ENCODE peak calls at places on chromosomes 16 and 17, in nine cellular contexts. One of them, this sample, is unnamed.

GRCh38 chr17:44002141-44002848 is 2.1 kb upstream of the NAGS start:
- DNase-seq in hepatocyte: no peak
- DNase-seq in heart right ventricle: no peak
- DNase-seq in DND-41: no peak
- DNase-seq in neural progenitor cell: no peak
- DNase-seq in adipocyte: peak; percentile 48
- DNase-seq in left ventricle myocardium inferior: no peak
- DNase-seq in thoracic aorta: no peak
- DNase-seq in effector memory CD4-positive, alpha-beta T cell: no peak
- DNase-seq in this sample: no peak

GRCh38 chr17:74123350-74123749 is 80.1 kb upstream of the RPL38 start:
- DNase-seq in hepatocyte: no peak
- DNase-seq in heart right ventricle: no peak
- DNase-seq in DND-41: no peak
- DNase-seq in neural progenitor cell: no peak
- DNase-seq in adipocyte: no peak
- DNase-seq in left ventricle myocardium inferior: no peak
- DNase-seq in thoracic aorta: no peak
- DNase-seq in effector memory CD4-positive, alpha-beta T cell: no peak
- DNase-seq in this sample: no peak

GRCh38 chr16:49502136-49502881 is 128.7 kb downstream of the C16orf78 start:
- DNase-seq in hepatocyte: no peak
- DNase-seq in heart right ventricle: no peak
- DNase-seq in DND-41: no peak
- DNase-seq in neural progenitor cell: no peak
- DNase-seq in adipocyte: no peak
- DNase-seq in left ventricle myocardium inferior: no peak
- DNase-seq in thoracic aorta: no peak
- DNase-seq in effector memory CD4-positive, alpha-beta T cell: no peak
- DNase-seq in this sample: no peak

GRCh38 chr16:85056211-85056748 is 28.7 kb downstream of the KIAA0513 start:
- DNase-seq in hepatocyte: no peak
- DNase-seq in heart right ventricle: no peak
- DNase-seq in DND-41: peak; percentile 18
- DNase-seq in neural progenitor cell: peak; percentile 47
- DNase-seq in adipocyte: peak; percentile 9
- DNase-seq in left ventricle myocardium inferior: no peak
- DNase-seq in thoracic aorta: no peak
- DNase-seq in effector memory CD4-positive, alpha-beta T cell: no peak
- DNase-seq in this sample: no peak

GRCh38 chr16:14117051-14117450 is 45.9 kb downstream of the MRTFB start:
- DNase-seq in hepatocyte: no peak
- DNase-seq in heart right ventricle: no peak
- DNase-seq in DND-41: no peak
- DNase-seq in neural progenitor cell: no peak
- DNase-seq in adipocyte: no peak
- DNase-seq in left ventricle myocardium inferior: no peak
- DNase-seq in thoracic aorta: no peak
- DNase-seq in effector memory CD4-positive, alpha-beta T cell: no peak
- DNase-seq in this sample: no peak

GRCh38 chr16:78242231-78242630 is 142.8 kb downstream of the WWOX start:
- DNase-seq in hepatocyte: no peak
- DNase-seq in heart right ventricle: no peak
- DNase-seq in DND-41: no peak
- DNase-seq in neural progenitor cell: no peak
- DNase-seq in adipocyte: no peak
- DNase-seq in left ventricle myocardium inferior: no peak
- DNase-seq in thoracic aorta: no peak
- DNase-seq in effector memory CD4-positive, alpha-beta T cell: no peak
- DNase-seq in this sample: no peak

GRCh38 chr17:67575325-67575724 is 142.4 kb upstream of the NOL11 start:
- DNase-seq in hepatocyte: no peak
- DNase-seq in heart right ventricle: no peak
- DNase-seq in DND-41: no peak
- DNase-seq in neural progenitor cell: no peak
- DNase-seq in adipocyte: no peak
- DNase-seq in left ventricle myocardium inferior: no peak
- DNase-seq in thoracic aorta: no peak
- DNase-seq in effector memory CD4-positive, alpha-beta T cell: no peak
- DNase-seq in this sample: no peak

GRCh38 chr17:42131971-42132370 is 9.4 kb downstream of the HSPB9 start:
- DNase-seq in hepatocyte: no peak
- DNase-seq in heart right ventricle: no peak
- DNase-seq in DND-41: no peak
- DNase-seq in neural progenitor cell: no peak
- DNase-seq in adipocyte: no peak
- DNase-seq in left ventricle myocardium inferior: no peak
- DNase-seq in thoracic aorta: no peak
- DNase-seq in effector memory CD4-positive, alpha-beta T cell: no peak
- DNase-seq in this sample: no peak

GRCh38 chr16:73997340-73997711 is 299.3 kb upstream of the PSMD7 start:
- DNase-seq in hepatocyte: no peak
- DNase-seq in heart right ventricle: no peak
- DNase-seq in DND-41: no peak
- DNase-seq in neural progenitor cell: no peak
- DNase-seq in adipocyte: no peak
- DNase-seq in left ventricle myocardium inferior: no peak
- DNase-seq in thoracic aorta: no peak
- DNase-seq in effector memory CD4-positive, alpha-beta T cell: no peak
- DNase-seq in this sample: no peak

GRCh38 chr17:73429440-73430164 is 117.8 kb upstream of the CDC42EP4 start:
- DNase-seq in hepatocyte: peak; percentile 94
- DNase-seq in heart right ventricle: peak; percentile 85
- DNase-seq in DND-41: peak; percentile 80
- DNase-seq in neural progenitor cell: peak; percentile 92
- DNase-seq in adipocyte: peak; percentile 89
- DNase-seq in left ventricle myocardium inferior: peak; percentile 85
- DNase-seq in thoracic aorta: peak; percentile 60
- DNase-seq in effector memory CD4-positive, alpha-beta T cell: peak; percentile 59
- DNase-seq in this sample: peak; percentile 76

GRCh38 chr16:53743149-53743566 is 39.2 kb downstream of the FTO start:
- DNase-seq in hepatocyte: peak; percentile 25
- DNase-seq in heart right ventricle: no peak
- DNase-seq in DND-41: peak; percentile 37
- DNase-seq in neural progenitor cell: peak; percentile 51
- DNase-seq in adipocyte: peak; percentile 44
- DNase-seq in left ventricle myocardium inferior: no peak
- DNase-seq in thoracic aorta: no peak
- DNase-seq in effector memory CD4-positive, alpha-beta T cell: no peak
- DNase-seq in this sample: peak; percentile 19

GRCh38 chr17:58336456-58337094 is 8.0 kb upstream of the TSPOAP1 start:
- DNase-seq in hepatocyte: no peak
- DNase-seq in heart right ventricle: no peak
- DNase-seq in DND-41: peak; percentile 80
- DNase-seq in neural progenitor cell: no peak
- DNase-seq in adipocyte: no peak
- DNase-seq in left ventricle myocardium inferior: no peak
- DNase-seq in thoracic aorta: no peak
- DNase-seq in effector memory CD4-positive, alpha-beta T cell: no peak
- DNase-seq in this sample: no peak

GRCh38 chr17:54992797-54993639 is 24.5 kb downstream of the STXBP4 start:
- DNase-seq in hepatocyte: peak; percentile 75
- DNase-seq in heart right ventricle: peak; percentile 8
- DNase-seq in DND-41: no peak
- DNase-seq in neural progenitor cell: peak; percentile 63
- DNase-seq in adipocyte: peak; percentile 81
- DNase-seq in left ventricle myocardium inferior: no peak
- DNase-seq in thoracic aorta: no peak
- DNase-seq in effector memory CD4-positive, alpha-beta T cell: no peak
- DNase-seq in this sample: no peak

GRCh38 chr17:6642592-6642991 is 1.7 kb downstream of the TXNDC17 start:
- DNase-seq in hepatocyte: no peak
- DNase-seq in heart right ventricle: no peak
- DNase-seq in DND-41: no peak
- DNase-seq in neural progenitor cell: no peak
- DNase-seq in adipocyte: peak; percentile 11
- DNase-seq in left ventricle myocardium inferior: no peak
- DNase-seq in thoracic aorta: no peak
- DNase-seq in effector memory CD4-positive, alpha-beta T cell: no peak
- DNase-seq in this sample: no peak

GRCh38 chr16:84318091-84318975 is 23.7 kb downstream of the WFDC1 start:
- DNase-seq in hepatocyte: no peak
- DNase-seq in heart right ventricle: no peak
- DNase-seq in DND-41: no peak
- DNase-seq in neural progenitor cell: no peak
- DNase-seq in adipocyte: no peak
- DNase-seq in left ventricle myocardium inferior: no peak
- DNase-seq in thoracic aorta: no peak
- DNase-seq in effector memory CD4-positive, alpha-beta T cell: no peak
- DNase-seq in this sample: no peak

GRCh38 chr17:17388657-17389496 is 85.7 kb downstream of the NT5M start:
- DNase-seq in hepatocyte: no peak
- DNase-seq in heart right ventricle: no peak
- DNase-seq in DND-41: no peak
- DNase-seq in neural progenitor cell: no peak
- DNase-seq in adipocyte: no peak
- DNase-seq in left ventricle myocardium inferior: no peak
- DNase-seq in thoracic aorta: no peak
- DNase-seq in effector memory CD4-positive, alpha-beta T cell: no peak
- DNase-seq in this sample: no peak

GRCh38 chr16:70395345-70395901 is 43.5 kb downstream of the ST3GAL2 start:
- DNase-seq in hepatocyte: peak; percentile 78
- DNase-seq in heart right ventricle: peak; percentile 59
- DNase-seq in DND-41: peak; percentile 43
- DNase-seq in neural progenitor cell: peak; percentile 87
- DNase-seq in adipocyte: peak; percentile 41
- DNase-seq in left ventricle myocardium inferior: peak; percentile 63
- DNase-seq in thoracic aorta: no peak
- DNase-seq in effector memory CD4-positive, alpha-beta T cell: no peak
- DNase-seq in this sample: peak; percentile 50

GRCh38 chr16:3734084-3734757 is 16.9 kb upstream of the TRAP1 start:
- DNase-seq in hepatocyte: no peak
- DNase-seq in heart right ventricle: no peak
- DNase-seq in DND-41: no peak
- DNase-seq in neural progenitor cell: no peak
- DNase-seq in adipocyte: no peak
- DNase-seq in left ventricle myocardium inferior: no peak
- DNase-seq in thoracic aorta: no peak
- DNase-seq in effector memory CD4-positive, alpha-beta T cell: no peak
- DNase-seq in this sample: no peak

GRCh38 chr17:82599674-82600661 is 48.3 kb downstream of the WDR45B start:
- DNase-seq in hepatocyte: no peak
- DNase-seq in heart right ventricle: no peak
- DNase-seq in DND-41: no peak
- DNase-seq in neural progenitor cell: no peak
- DNase-seq in adipocyte: no peak
- DNase-seq in left ventricle myocardium inferior: no peak
- DNase-seq in thoracic aorta: no peak
- DNase-seq in effector memory CD4-positive, alpha-beta T cell: no peak
- DNase-seq in this sample: no peak

GRCh38 chr16:57925310-57925709 is 45.6 kb downstream of the CNGB1 start:
- DNase-seq in hepatocyte: no peak
- DNase-seq in heart right ventricle: no peak
- DNase-seq in DND-41: no peak
- DNase-seq in neural progenitor cell: no peak
- DNase-seq in adipocyte: no peak
- DNase-seq in left ventricle myocardium inferior: no peak
- DNase-seq in thoracic aorta: no peak
- DNase-seq in effector memory CD4-positive, alpha-beta T cell: no peak
- DNase-seq in this sample: no peak

GRCh38 chr17:4931974-4932373 is at the start of gene GP1BA:
- DNase-seq in hepatocyte: no peak
- DNase-seq in heart right ventricle: no peak
- DNase-seq in DND-41: no peak
- DNase-seq in neural progenitor cell: no peak
- DNase-seq in adipocyte: no peak
- DNase-seq in left ventricle myocardium inferior: no peak
- DNase-seq in thoracic aorta: no peak
- DNase-seq in effector memory CD4-positive, alpha-beta T cell: no peak
- DNase-seq in this sample: no peak

GRCh38 chr17:27264068-27264812 is 29.7 kb upstream of the WSB1 start:
- DNase-seq in hepatocyte: no peak
- DNase-seq in heart right ventricle: no peak
- DNase-seq in DND-41: no peak
- DNase-seq in neural progenitor cell: no peak
- DNase-seq in adipocyte: no peak
- DNase-seq in left ventricle myocardium inferior: no peak
- DNase-seq in thoracic aorta: no peak
- DNase-seq in effector memory CD4-positive, alpha-beta T cell: no peak
- DNase-seq in this sample: no peak

GRCh38 chr17:67441052-67441738 is 64.1 kb downstream of the PITPNC1 start:
- DNase-seq in hepatocyte: peak; percentile 48
- DNase-seq in heart right ventricle: peak; percentile 21
- DNase-seq in DND-41: peak; percentile 79
- DNase-seq in neural progenitor cell: peak; percentile 73
- DNase-seq in adipocyte: peak; percentile 4
- DNase-seq in left ventricle myocardium inferior: no peak
- DNase-seq in thoracic aorta: peak; percentile 6
- DNase-seq in effector memory CD4-positive, alpha-beta T cell: peak; percentile 76
- DNase-seq in this sample: peak; percentile 84

GRCh38 chr16:69266334-69267063 is 44.7 kb upstream of the VPS4A start:
- DNase-seq in hepatocyte: no peak
- DNase-seq in heart right ventricle: no peak
- DNase-seq in DND-41: no peak
- DNase-seq in neural progenitor cell: no peak
- DNase-seq in adipocyte: no peak
- DNase-seq in left ventricle myocardium inferior: no peak
- DNase-seq in thoracic aorta: no peak
- DNase-seq in effector memory CD4-positive, alpha-beta T cell: no peak
- DNase-seq in this sample: no peak
- H3K4me3 ChIP-seq in hepatocyte: no peak overlapping the region
- H3K4me3 ChIP-seq in heart right ventricle: no peak overlapping the region
- H3K4me3 ChIP-seq in DND-41: no peak overlapping the region
- H3K4me3 ChIP-seq in neural progenitor cell: no peak overlapping the region
- H3K4me3 ChIP-seq in adipocyte: no peak overlapping the region
- H3K4me3 ChIP-seq in left ventricle myocardium inferior: no peak overlapping the region
- H3K4me3 ChIP-seq in thoracic aorta: no peak overlapping the region
- H3K4me3 ChIP-seq in effector memory CD4-positive, alpha-beta T cell: no peak overlapping the region
- H3K4me3 ChIP-seq in this sample: no peak overlapping the region

GRCh38 chr17:49078248-49078647 is 54.3 kb upstream of the B4GALNT2 start:
- DNase-seq in hepatocyte: no peak
- DNase-seq in heart right ventricle: no peak
- DNase-seq in DND-41: no peak
- DNase-seq in neural progenitor cell: no peak
- DNase-seq in adipocyte: no peak
- DNase-seq in left ventricle myocardium inferior: no peak
- DNase-seq in thoracic aorta: no peak
- DNase-seq in effector memory CD4-positive, alpha-beta T cell: no peak
- DNase-seq in this sample: no peak
- H3K4me1 ChIP-seq in hepatocyte: peaks cover 12% of the 10 kb centered on the region
- H3K4me1 ChIP-seq in heart right ventricle: no peaks in the 10 kb centered on the region
- H3K4me1 ChIP-seq in DND-41: no peaks in the 10 kb centered on the region
- H3K4me1 ChIP-seq in neural progenitor cell: no peaks in the 10 kb centered on the region
- H3K4me1 ChIP-seq in adipocyte: peaks cover 15% of the 10 kb centered on the region
- H3K4me1 ChIP-seq in left ventricle myocardium inferior: no peaks in the 10 kb centered on the region
- H3K4me1 ChIP-seq in thoracic aorta: no peaks in the 10 kb centered on the region
- H3K4me1 ChIP-seq in effector memory CD4-positive, alpha-beta T cell: no peaks in the 10 kb centered on the region
- H3K4me1 ChIP-seq in this sample: no peaks in the 10 kb centered on the region

GRCh38 chr16:66480265-66481080 is 53.4 kb downstream of the BEAN1 start:
- DNase-seq in hepatocyte: no peak
- DNase-seq in heart right ventricle: peak; percentile 1
- DNase-seq in DND-41: no peak
- DNase-seq in neural progenitor cell: no peak
- DNase-seq in adipocyte: no peak
- DNase-seq in left ventricle myocardium inferior: no peak
- DNase-seq in thoracic aorta: no peak
- DNase-seq in effector memory CD4-positive, alpha-beta T cell: no peak
- DNase-seq in this sample: no peak
- H3K4me3 ChIP-seq in hepatocyte: no peak overlapping the region
- H3K4me3 ChIP-seq in heart right ventricle: no peak overlapping the region
- H3K4me3 ChIP-seq in DND-41: no peak overlapping the region
- H3K4me3 ChIP-seq in neural progenitor cell: no peak overlapping the region
- H3K4me3 ChIP-seq in adipocyte: no peak overlapping the region
- H3K4me3 ChIP-seq in left ventricle myocardium inferior: no peak overlapping the region
- H3K4me3 ChIP-seq in thoracic aorta: no peak overlapping the region
- H3K4me3 ChIP-seq in effector memory CD4-positive, alpha-beta T cell: no peak overlapping the region
- H3K4me3 ChIP-seq in this sample: no peak overlapping the region

GRCh38 chr17:75847595-75848522 is 3.7 kb upstream of the UNC13D start:
- DNase-seq in hepatocyte: no peak
- DNase-seq in heart right ventricle: no peak
- DNase-seq in DND-41: no peak
- DNase-seq in neural progenitor cell: no peak
- DNase-seq in adipocyte: no peak
- DNase-seq in left ventricle myocardium inferior: no peak
- DNase-seq in thoracic aorta: no peak
- DNase-seq in effector memory CD4-positive, alpha-beta T cell: no peak
- DNase-seq in this sample: no peak
- H3K4me1 ChIP-seq in hepatocyte: peaks cover 22% of the 10 kb centered on the region
- H3K4me1 ChIP-seq in heart right ventricle: peaks cover 94% of the 10 kb centered on the region
- H3K4me1 ChIP-seq in DND-41: peaks cover 21% of the 10 kb centered on the region
- H3K4me1 ChIP-seq in neural progenitor cell: no peaks in the 10 kb centered on the region
- H3K4me1 ChIP-seq in adipocyte: peaks cover 49% of the 10 kb centered on the region
- H3K4me1 ChIP-seq in left ventricle myocardium inferior: peaks cover 93% of the 10 kb centered on the region
- H3K4me1 ChIP-seq in thoracic aorta: peaks cover 41% of the 10 kb centered on the region
- H3K4me1 ChIP-seq in effector memory CD4-positive, alpha-beta T cell: peaks cover 28% of the 10 kb centered on the region
- H3K4me1 ChIP-seq in this sample: peaks cover 33% of the 10 kb centered on the region